ENCODE peak calls at places on chromosomes 7 and 10, in eight cellular contexts. H is stimulated activated effector memory CD8-positive, alpha-beta T cell treated with anti-CD3 and anti-CD28 coated beads, Interleukin-12 subunit alpha, Interleukin-12 subunit beta, amount 100 ng/mL, for 72 hours; L is activated T-helper 1 cell treated with anti-CD3 and anti-CD28 coated beads, Interleukin-2, amount 50 U/mL, for 16 hours; U is fibroblast of villous mesenchyme; T is C1 segment of cervical spinal cord; R is cardiac fibroblast; G is Right ventricle myocardium inferior; W is GM06990. K is an unnamed sample.
A peak's percentile ranks its signal among the peaks of the same experiment; 100 is the strongest.

GRCh38 chr7:110010379-110010778 is 1080.5 kb upstream of the LRRN3 start:
- DNase-seq in G (no peak), T (no peak), R (no peak), U (no peak), W (no peak), H (no peak), L (no peak), K (no peak)

GRCh38 chr7:128947854-128948253 is 10.1 kb downstream of the IRF5 start:
- DNase-seq in G (no peak), U (no peak), L (no peak), W (no peak), R (peak; percentile 7), H (no peak), T (no peak), K (no peak)

GRCh38 chr10:73837072-73837471 is 25.7 kb upstream of the NDST2 start:
- DNase-seq in U (peak; percentile 20), T (no peak), R (peak; percentile 69), G (no peak), W (no peak), H (no peak), L (no peak), K (no peak)

GRCh38 chr10:50471583-50471975 is 152.2 kb downstream of the SGMS1 start:
- DNase-seq in H (no peak), W (no peak), T (no peak), R (no peak), L (no peak), U (no peak), G (no peak), K (no peak)

GRCh38 chr10:18332048-18332447 is 191.8 kb downstream of the CACNB2 start:
- DNase-seq in W (no peak), T (no peak), R (no peak), L (no peak), U (no peak), H (no peak), G (no peak), K (no peak)

GRCh38 chr7:132321387-132321786 is 254.9 kb downstream of the PLXNA4 start:
- DNase-seq in R (no peak), L (no peak), W (no peak), U (no peak), H (no peak), T (no peak), G (no peak), K (no peak)

GRCh38 chr10:97542169-97543024 is 30.2 kb upstream of the ANKRD2 start:
- DNase-seq in W (no peak), U (peak; percentile 93), T (peak; percentile 39), G (peak; percentile 74), H (peak; percentile 10), R (peak; percentile 96), L (no peak), K (no peak)

GRCh38 chr10:90602815-90603600 is 254.8 kb downstream of the HTR7 start:
- DNase-seq in T (no peak), G (no peak), R (peak; percentile 93), L (no peak), U (peak; percentile 58), W (no peak), H (no peak), K (no peak)

GRCh38 chr10:99595770-99596465 is 24.3 kb downstream of the SLC25A28 start:
- DNase-seq in T (no peak), R (no peak), G (no peak), W (no peak), H (no peak), U (no peak), L (no peak), K (no peak)

GRCh38 chr7:414681-415560 is 104.7 kb downstream of the PDGFA start:
- DNase-seq in U (no peak), T (no peak), W (no peak), H (no peak), L (no peak), G (peak; percentile 32), R (no peak), K (no peak)

GRCh38 chr7:29039747-29040569 is 81.8 kb upstream of the TRIL start:
- DNase-seq in R (peak; percentile 15), L (no peak), T (no peak), H (no peak), W (no peak), G (no peak), U (peak; percentile 53), K (no peak)

GRCh38 chr10:71868192-71868697 is 17.2 kb upstream of the PSAP start:
- DNase-seq in G (no peak), L (no peak), R (peak; percentile 89), T (no peak), W (no peak), H (no peak), U (peak; percentile 90), K (no peak)

GRCh38 chr7:101950450-101951119 is 133.2 kb downstream of the CUX1 start:
- DNase-seq in H (no peak), L (no peak), G (no peak), U (peak; percentile 95), W (no peak), R (peak; percentile 78), T (no peak), K (no peak)

GRCh38 chr7:40560672-40561071 is 425.9 kb downstream of the SUGCT start:
- DNase-seq in U (no peak), T (no peak), H (no peak), L (no peak), W (no peak), R (no peak), G (no peak), K (no peak)

GRCh38 chr7:2580636-2581035 is 21.9 kb downstream of the IQCE start:
- DNase-seq in R (no peak), U (no peak), H (no peak), L (no peak), T (no peak), W (no peak), G (no peak), K (no peak)

GRCh38 chr7:143321734-143322133 is 5.8 kb downstream of the CLCN1 start:
- DNase-seq in H (no peak), L (no peak), W (no peak), G (no peak), U (no peak), R (peak; percentile 7), T (peak; percentile 2), K (no peak)

GRCh38 chr7:33722383-33723096 is 182.8 kb upstream of the BMPER start:
- DNase-seq in L (no peak), R (peak; percentile 74), H (no peak), W (no peak), U (peak; percentile 71), T (no peak), G (no peak), K (no peak)

GRCh38 chr10:97048649-97049427 is 136.9 kb downstream of the SLIT1 start:
- DNase-seq in U (no peak), G (no peak), R (no peak), W (no peak), T (no peak), H (no peak), L (no peak), K (no peak)

GRCh38 chr10:99540673-99541531 is 8.2 kb downstream of the NKX2-3 start:
- DNase-seq in U (no peak), H (no peak), L (no peak), W (no peak), R (no peak), T (no peak), G (no peak), K (no peak)

GRCh38 chr7:6228363-6228762 is 44.1 kb downstream of the CYTH3 start:
- DNase-seq in H (no peak), L (no peak), G (no peak), R (no peak), U (peak; percentile 72), W (no peak), T (no peak), K (no peak)

GRCh38 chr7:44292876-44293560 is 32.4 kb downstream of the CAMK2B start:
- DNase-seq in H (no peak), L (peak; percentile 2), U (no peak), R (no peak), G (no peak), W (no peak), T (no peak), K (no peak)

GRCh38 chr7:149220534-149220933 is 18.9 kb upstream of the ZNF212 start:
- DNase-seq in W (no peak), U (peak; percentile 57), H (no peak), R (peak; percentile 56), T (no peak), L (no peak), G (no peak), K (no peak)

GRCh38 chr10:43140414-43140813 is 2.2 kb downstream of the CSGALNACT2 start:
- DNase-seq in W (peak; percentile 46), G (no peak), H (no peak), U (peak; percentile 95), R (peak; percentile 98), T (no peak), L (no peak), K (no peak)

GRCh38 chr7:66682350-66683093 is 53.8 kb downstream of the KCTD7 start:
- DNase-seq in L (no peak), W (no peak), G (no peak), U (peak; percentile 40), R (peak; percentile 60), T (no peak), H (no peak), K (no peak)

GRCh38 chr10:131689954-131690669 is 210.7 kb upstream of the PPP2R2D start:
- DNase-seq in G (no peak), R (no peak), T (no peak), H (no peak), W (no peak), U (no peak), L (no peak), K (no peak)

GRCh38 chr10:119670717-119671116 is 19.5 kb downstream of the BAG3 start:
- DNase-seq in R (peak; percentile 47), L (no peak), T (no peak), H (no peak), W (no peak), G (no peak), U (no peak), K (no peak)

K was measured in NCI-H2107.